ENCODE peak calls at places on chromosomes 1 and 21, in ten cellular contexts. N is keratinocyte; A is NB4; O is heart left ventricle; F is ovary; J is HFF-Myc; L is naive thymus-derived CD4-positive, alpha-beta T cell; T is GM23248; S is epithelial cell of esophagus; W is breast epithelium. Y is an unnamed sample.
A peak's percentile ranks its signal among the peaks of the same experiment; 100 is the strongest.

GRCh38 chr1:95437011-95437410 is 203.0 kb downstream of the RWDD3 start:
- DNase-seq in N (no peak), A (peak; percentile 19), O (no peak), F (no peak), J (no peak), L (no peak), T (no peak), S (no peak), W (no peak), Y (no peak)

GRCh38 chr21:27329255-27329851 is 362.5 kb upstream of the ADAMTS5 start:
- DNase-seq in N (no peak), A (no peak), O (no peak), F (no peak), J (no peak), L (no peak), T (no peak), S (no peak), W (no peak), Y (peak; percentile 60)

GRCh38 chr1:57597036-57597435 is 173.2 kb upstream of the DAB1 start:
- DNase-seq in N (no peak), A (no peak), O (no peak), F (no peak), J (no peak), L (no peak), T (no peak), S (no peak), W (no peak), Y (no peak)

GRCh38 chr1:55071477-55071876 is 32.1 kb downstream of the PCSK9 start:
- DNase-seq in N (no peak), A (peak; percentile 40), O (no peak), F (no peak), J (no peak), L (no peak), T (peak; percentile 73), S (peak; percentile 53), W (no peak), Y (peak; percentile 76)

GRCh38 chr1:110714419-110715107 is 39.8 kb upstream of the KCNA3 start:
- DNase-seq in N (no peak), A (no peak), O (no peak), F (no peak), J (no peak), L (no peak), T (no peak), S (no peak), W (no peak), Y (no peak)

GRCh38 chr1:29319300-29320110 is 83.2 kb downstream of the PTPRU start:
- DNase-seq in N (no peak), A (no peak), O (no peak), F (no peak), J (no peak), L (no peak), T (no peak), S (no peak), W (no peak), Y (no peak)

GRCh38 chr21:16047857-16048256 is 318.1 kb downstream of the USP25 start:
- DNase-seq in N (no peak), A (no peak), O (no peak), F (no peak), J (peak; percentile 66), L (no peak), T (no peak), S (no peak), W (no peak), Y (peak; percentile 21)

GRCh38 chr1:47576758-47577115 is 138.9 kb downstream of the FOXD2 start:
- DNase-seq in N (no peak), A (no peak), O (no peak), F (no peak), J (no peak), L (no peak), T (no peak), S (no peak), W (no peak), Y (no peak)

GRCh38 chr1:47724427-47724999 is 272.7 kb downstream of the TRABD2B start:
- DNase-seq in N (no peak), A (no peak), O (no peak), F (no peak), J (no peak), L (no peak), T (no peak), S (peak; percentile 36), W (no peak), Y (no peak)

GRCh38 chr21:36141513-36141925 is 6.6 kb downstream of the CBR3 start:
- DNase-seq in N (peak; percentile 99), A (peak; percentile 88), O (peak; percentile 76), F (peak; percentile 66), J (peak; percentile 73), L (peak; percentile 84), T (peak; percentile 89), S (peak; percentile 99), W (peak; percentile 89), Y (peak; percentile 89)

GRCh38 chr1:162230096-162230495 is 146.6 kb downstream of the SPATA46 start:
- DNase-seq in N (no peak), A (no peak), O (peak; percentile 29), F (no peak), J (no peak), L (no peak), T (peak; percentile 23), S (peak; percentile 42), W (no peak), Y (peak; percentile 12)

GRCh38 chr1:225441314-225442119 is 13.7 kb upstream of the LBR start:
- DNase-seq in N (no peak), A (no peak), O (no peak), F (no peak), J (no peak), L (peak; percentile 16), T (no peak), S (peak; percentile 38), W (no peak), Y (no peak)

GRCh38 chr1:6090996-6091822 is 45.5 kb downstream of the KCNAB2 start:
- DNase-seq in N (no peak), A (no peak), O (no peak), F (no peak), J (no peak), L (no peak), T (no peak), S (no peak), W (no peak), Y (no peak)

GRCh38 chr1:10387611-10388386 is 11.1 kb upstream of the PGD start:
- DNase-seq in N (no peak), A (peak; percentile 90), O (peak; percentile 44), F (peak; percentile 33), J (no peak), L (peak; percentile 20), T (peak; percentile 67), S (peak; percentile 80), W (no peak), Y (peak; percentile 84)
- H3K4me3 ChIP-seq in N (no peak overlapping the region), A (peak overlapping the region; percentile 22), O (peak overlapping the region; percentile 16), F (no peak overlapping the region), J (no peak overlapping the region), L (no peak overlapping the region), T (no peak overlapping the region), S (peak overlapping the region; percentile 28), W (peak overlapping the region; percentile 32), Y (no peak overlapping the region)

DNA sequence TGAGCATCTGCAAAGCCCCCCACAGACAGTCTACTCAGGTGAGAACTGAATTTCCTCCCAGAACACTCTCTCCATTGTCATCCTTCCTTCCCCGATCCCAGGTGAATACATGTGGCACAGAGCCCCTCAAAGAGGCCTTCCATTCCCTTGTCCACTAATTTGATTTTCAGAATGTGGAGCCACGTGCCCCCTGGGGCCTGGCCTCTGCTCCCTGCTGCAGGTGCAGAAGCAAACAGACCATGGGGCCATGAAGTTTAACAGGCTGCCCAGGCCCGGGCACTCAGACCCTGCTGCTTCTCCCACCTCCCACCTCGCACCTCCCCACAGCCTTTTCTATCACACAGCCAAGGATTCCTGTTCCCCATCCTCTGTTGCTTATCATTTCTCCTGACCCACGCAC is 243.8 kb upstream of the RAB4A start:
- DNase-seq in N (no peak), A (no peak), O (no peak), F (no peak), J (no peak), L (no peak), T (no peak), S (no peak), W (no peak), Y (no peak)
- H3K4me3 ChIP-seq in N (no peak overlapping the region), A (no peak overlapping the region), O (no peak overlapping the region), F (no peak overlapping the region), J (no peak overlapping the region), L (peak overlapping the region; percentile 59), T (no peak overlapping the region), S (no peak overlapping the region), W (no peak overlapping the region), Y (no peak overlapping the region)

GRCh38 chr1:109396971-109397370 is 747 bp downstream of the SORT1 start:
- DNase-seq in N (no peak), A (no peak), O (no peak), F (no peak), J (no peak), L (peak; percentile 8), T (no peak), S (peak; percentile 13), W (no peak), Y (no peak)
- H3K4me3 ChIP-seq in N (no peak overlapping the region), A (no peak overlapping the region), O (peak overlapping the region; percentile 72), F (peak overlapping the region; percentile 55), J (peak overlapping the region; percentile 40), L (peak overlapping the region; percentile 37), T (peak overlapping the region; percentile 71), S (peak overlapping the region; percentile 46), W (peak overlapping the region; percentile 85), Y (peak overlapping the region; percentile 60)

GRCh38 chr1:181076852-181077251 is 11.6 kb upstream of the IER5 start:
- DNase-seq in N (no peak), A (no peak), O (no peak), F (no peak), J (no peak), L (no peak), T (no peak), S (no peak), W (no peak), Y (no peak)

GRCh38 chr1:181075727-181076350 is 12.7 kb upstream of the IER5 start:
- DNase-seq in N (no peak), A (no peak), O (no peak), F (no peak), J (no peak), L (no peak), T (no peak), S (no peak), W (no peak), Y (no peak)

GRCh38 chr1:181079920-181080319 is 8.6 kb upstream of the IER5 start:
- DNase-seq in N (no peak), A (no peak), O (no peak), F (no peak), J (no peak), L (no peak), T (no peak), S (no peak), W (no peak), Y (no peak)

GRCh38 chr1:181079382-181079781 is 9.1 kb upstream of the IER5 start:
- DNase-seq in N (no peak), A (no peak), O (no peak), F (no peak), J (no peak), L (no peak), T (no peak), S (no peak), W (no peak), Y (peak; percentile 39)

DNA sequence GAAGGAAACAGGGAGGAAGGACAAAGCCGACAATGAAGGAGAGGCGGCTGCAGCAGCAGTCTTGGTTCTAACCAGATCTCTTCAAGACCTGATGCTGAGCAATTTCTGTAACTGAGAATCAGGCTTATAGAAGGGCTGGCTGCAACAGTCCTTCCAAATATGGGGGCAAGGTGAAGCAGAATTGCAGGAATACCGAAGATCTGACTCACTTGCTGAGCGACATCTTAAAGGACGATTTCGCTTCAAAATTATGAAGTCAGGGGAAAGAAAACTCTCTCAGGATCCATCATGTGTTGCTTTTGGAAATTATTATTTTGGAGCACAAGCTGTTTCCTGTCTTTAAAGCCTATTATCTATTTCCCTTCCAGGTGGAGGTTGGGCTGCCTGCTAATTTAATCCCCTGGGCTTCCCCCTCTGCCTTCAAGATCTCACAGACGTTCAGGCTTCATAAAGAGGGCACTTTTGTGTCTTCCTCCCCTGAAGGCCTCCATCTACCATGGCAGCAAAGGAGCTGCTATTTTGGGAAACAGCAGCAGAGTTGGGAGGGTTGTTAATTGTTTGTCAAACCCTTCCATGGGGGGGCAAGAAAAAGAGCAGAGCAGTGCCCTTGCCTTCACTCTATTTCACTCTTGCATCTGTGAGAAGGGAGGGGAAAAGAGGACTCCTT is 10.8 kb upstream of the IER5 start:
- DNase-seq in N (no peak), A (no peak), O (no peak), F (no peak), J (no peak), L (no peak), T (no peak), S (peak; percentile 40), W (no peak), Y (no peak)
- H3K4me3 ChIP-seq in N (peak overlapping the region; percentile 32), A (no peak overlapping the region), O (no peak overlapping the region), F (no peak overlapping the region), J (no peak overlapping the region), L (no peak overlapping the region), T (no peak overlapping the region), S (no peak overlapping the region), W (no peak overlapping the region), Y (no peak overlapping the region)

Y was measured in cardiac fibroblast.